ENCODE peak calls at places on chromosomes 2 and 18, in five cellular contexts. One of them, this sample, is unnamed.

GRCh38 chr2:179771791-179772190 is 89.6 kb downstream of the ZNF385B start:
- DNase-seq in A549: no peak
- DNase-seq in CD8-positive, alpha-beta T cell: no peak
- DNase-seq in choroid plexus epithelial cell: no peak
- DNase-seq in AG04449: no peak
- DNase-seq in this sample: no peak

GRCh38 chr2:189022492-189022891 is 48.3 kb downstream of the COL3A1 start:
- DNase-seq in choroid plexus epithelial cell: peak
- DNase-seq in CD8-positive, alpha-beta T cell: no peak
- DNase-seq in AG04449: no peak
- DNase-seq in A549: no peak
- DNase-seq in this sample: no peak

GRCh38 chr2:134217924-134218323 is 35.9 kb upstream of the MGAT5 start:
- DNase-seq in A549: no peak
- DNase-seq in CD8-positive, alpha-beta T cell: no peak
- DNase-seq in choroid plexus epithelial cell: no peak
- DNase-seq in AG04449: no peak
- DNase-seq in this sample: no peak

GRCh38 chr2:72722492-72723090 is 103.2 kb downstream of the EXOC6B start:
- DNase-seq in A549: no peak
- DNase-seq in choroid plexus epithelial cell: peak
- DNase-seq in CD8-positive, alpha-beta T cell: no peak
- DNase-seq in AG04449: peak
- DNase-seq in this sample: no peak

GRCh38 chr2:152542995-152543481 is 174.2 kb downstream of the PRPF40A start:
- DNase-seq in A549: peak
- DNase-seq in choroid plexus epithelial cell: peak
- DNase-seq in AG04449: peak
- DNase-seq in CD8-positive, alpha-beta T cell: no peak
- DNase-seq in this sample: no peak

GRCh38 chr2:207925601-207926000 is 99.7 kb downstream of the PLEKHM3 start:
- DNase-seq in CD8-positive, alpha-beta T cell: no peak
- DNase-seq in choroid plexus epithelial cell: no peak
- DNase-seq in AG04449: no peak
- DNase-seq in A549: no peak
- DNase-seq in this sample: no peak

GRCh38 chr2:37775908-37776250 is 104.4 kb upstream of the CDC42EP3 start:
- DNase-seq in AG04449: no peak
- DNase-seq in choroid plexus epithelial cell: peak
- DNase-seq in A549: no peak
- DNase-seq in CD8-positive, alpha-beta T cell: no peak
- DNase-seq in this sample: no peak

GRCh38 chr2:171788316-171788993 is 101.2 kb downstream of the DYNC1I2 start:
- DNase-seq in choroid plexus epithelial cell: no peak
- DNase-seq in AG04449: no peak
- DNase-seq in A549: no peak
- DNase-seq in CD8-positive, alpha-beta T cell: no peak
- DNase-seq in this sample: no peak

GRCh38 chr2:119838179-119838578 is 78.5 kb downstream of the PTPN4 start:
- DNase-seq in AG04449: no peak
- DNase-seq in choroid plexus epithelial cell: no peak
- DNase-seq in CD8-positive, alpha-beta T cell: no peak
- DNase-seq in A549: no peak
- DNase-seq in this sample: no peak

GRCh38 chr18:55605820-55606252 is 17.8 kb upstream of the TCF4 start:
- DNase-seq in AG04449: no peak
- DNase-seq in A549: no peak
- DNase-seq in CD8-positive, alpha-beta T cell: no peak
- DNase-seq in choroid plexus epithelial cell: no peak
- DNase-seq in this sample: no peak

GRCh38 chr2:101179982-101180381 is 28.8 kb upstream of the TBC1D8 start:
- DNase-seq in A549: no peak
- DNase-seq in CD8-positive, alpha-beta T cell: no peak
- DNase-seq in AG04449: no peak
- DNase-seq in choroid plexus epithelial cell: no peak
- DNase-seq in this sample: no peak

GRCh38 chr2:58137221-58137620 is 90.6 kb downstream of the VRK2 start:
- DNase-seq in A549: no peak
- DNase-seq in AG04449: no peak
- DNase-seq in CD8-positive, alpha-beta T cell: no peak
- DNase-seq in choroid plexus epithelial cell: peak
- DNase-seq in this sample: no peak

GRCh38 chr2:100818606-100819364 is 1.2 kb upstream of the NPAS2 start:
- DNase-seq in AG04449: no peak
- DNase-seq in A549: peak
- DNase-seq in choroid plexus epithelial cell: peak
- DNase-seq in CD8-positive, alpha-beta T cell: no peak
- DNase-seq in this sample: no peak

GRCh38 chr2:42404666-42405065 is 43.6 kb upstream of the COX7A2L start:
- DNase-seq in A549: no peak
- DNase-seq in CD8-positive, alpha-beta T cell: no peak
- DNase-seq in choroid plexus epithelial cell: no peak
- DNase-seq in AG04449: no peak
- DNase-seq in this sample: no peak

GRCh38 chr2:186460465-186460864 is 25.6 kb upstream of the ZC3H15 start:
- DNase-seq in AG04449: no peak
- DNase-seq in CD8-positive, alpha-beta T cell: no peak
- DNase-seq in A549: no peak
- DNase-seq in choroid plexus epithelial cell: peak
- DNase-seq in this sample: no peak

GRCh38 chr2:46870051-46870839 is 45.4 kb downstream of the MCFD2 start:
- DNase-seq in A549: no peak
- DNase-seq in CD8-positive, alpha-beta T cell: no peak
- DNase-seq in choroid plexus epithelial cell: peak
- DNase-seq in AG04449: no peak
- DNase-seq in this sample: no peak

GRCh38 chr2:112204411-112204810 is 50.4 kb downstream of the ZC3H8 start:
- DNase-seq in A549: no peak
- DNase-seq in choroid plexus epithelial cell: peak
- DNase-seq in AG04449: no peak
- DNase-seq in CD8-positive, alpha-beta T cell: no peak
- DNase-seq in this sample: no peak

GRCh38 chr2:217185265-217185995 is 325.6 kb upstream of the TNP1 start:
- DNase-seq in CD8-positive, alpha-beta T cell: no peak
- DNase-seq in choroid plexus epithelial cell: no peak
- DNase-seq in A549: no peak
- DNase-seq in AG04449: no peak
- DNase-seq in this sample: no peak

GRCh38 chr18:36539674-36540073 is 242.2 kb downstream of the FHOD3 start:
- DNase-seq in CD8-positive, alpha-beta T cell: no peak
- DNase-seq in choroid plexus epithelial cell: no peak
- DNase-seq in A549: no peak
- DNase-seq in AG04449: no peak
- DNase-seq in this sample: no peak

GRCh38 chr18:22112215-22112614 is 57.2 kb upstream of the GATA6 start:
- DNase-seq in choroid plexus epithelial cell: no peak
- DNase-seq in A549: no peak
- DNase-seq in AG04449: no peak
- DNase-seq in CD8-positive, alpha-beta T cell: no peak
- DNase-seq in this sample: no peak

GRCh38 chr2:102442967-102443828 is 20.2 kb downstream of the IL18RAP start:
- DNase-seq in CD8-positive, alpha-beta T cell: peak
- DNase-seq in choroid plexus epithelial cell: peak
- DNase-seq in AG04449: no peak
- DNase-seq in A549: peak
- DNase-seq in this sample: no peak

GRCh38 chr2:2109186-2109585 is 221.9 kb downstream of the MYT1L start:
- DNase-seq in AG04449: no peak
- DNase-seq in A549: no peak
- DNase-seq in CD8-positive, alpha-beta T cell: no peak
- DNase-seq in choroid plexus epithelial cell: no peak
- DNase-seq in this sample: no peak

GRCh38 chr2:101045330-101045729 is 43.2 kb downstream of the RPL31 start:
- DNase-seq in choroid plexus epithelial cell: no peak
- DNase-seq in AG04449: no peak
- DNase-seq in A549: no peak
- DNase-seq in CD8-positive, alpha-beta T cell: no peak
- DNase-seq in this sample: no peak

GRCh38 chr2:96554293-96555145 is 18.0 kb downstream of the ARID5A start:
- DNase-seq in choroid plexus epithelial cell: peak
- DNase-seq in A549: peak
- DNase-seq in AG04449: no peak
- DNase-seq in CD8-positive, alpha-beta T cell: peak
- DNase-seq in this sample: no peak

GRCh38 chr2:60602828-60603532 is 49.5 kb upstream of the BCL11A start:
- DNase-seq in AG04449: no peak
- DNase-seq in CD8-positive, alpha-beta T cell: no peak
- DNase-seq in choroid plexus epithelial cell: peak
- DNase-seq in A549: no peak
- DNase-seq in this sample: no peak

GRCh38 chr2:105335469-105335868 is 1.9 kb upstream of the C2orf49 start:
- DNase-seq in A549: no peak
- DNase-seq in CD8-positive, alpha-beta T cell: no peak
- DNase-seq in AG04449: no peak
- DNase-seq in choroid plexus epithelial cell: no peak
- DNase-seq in this sample: no peak

GRCh38 chr18:65988371-65988770 is 237.6 kb downstream of the CDH7 start:
- DNase-seq in CD8-positive, alpha-beta T cell: no peak
- DNase-seq in choroid plexus epithelial cell: no peak
- DNase-seq in AG04449: no peak
- DNase-seq in A549: no peak
- DNase-seq in this sample: no peak

GRCh38 chr18:65988972-65989371 is 238.2 kb downstream of the CDH7 start:
- DNase-seq in choroid plexus epithelial cell: no peak
- DNase-seq in AG04449: no peak
- DNase-seq in CD8-positive, alpha-beta T cell: no peak
- DNase-seq in A549: no peak
- DNase-seq in this sample: no peak

GRCh38 chr18:65983750-65984149 is 232.9 kb downstream of the CDH7 start:
- DNase-seq in choroid plexus epithelial cell: peak
- DNase-seq in A549: no peak
- DNase-seq in AG04449: no peak
- DNase-seq in CD8-positive, alpha-beta T cell: no peak
- DNase-seq in this sample: no peak
- TF ChIP-seq CTCF in choroid plexus epithelial cell: no peak
- TF ChIP-seq CTCF in A549: no peak
- TF ChIP-seq CTCF in AG04449: no peak
- TF ChIP-seq CTCF in CD8-positive, alpha-beta T cell: no peak
- TF ChIP-seq CTCF in this sample: no peak

DNA sequence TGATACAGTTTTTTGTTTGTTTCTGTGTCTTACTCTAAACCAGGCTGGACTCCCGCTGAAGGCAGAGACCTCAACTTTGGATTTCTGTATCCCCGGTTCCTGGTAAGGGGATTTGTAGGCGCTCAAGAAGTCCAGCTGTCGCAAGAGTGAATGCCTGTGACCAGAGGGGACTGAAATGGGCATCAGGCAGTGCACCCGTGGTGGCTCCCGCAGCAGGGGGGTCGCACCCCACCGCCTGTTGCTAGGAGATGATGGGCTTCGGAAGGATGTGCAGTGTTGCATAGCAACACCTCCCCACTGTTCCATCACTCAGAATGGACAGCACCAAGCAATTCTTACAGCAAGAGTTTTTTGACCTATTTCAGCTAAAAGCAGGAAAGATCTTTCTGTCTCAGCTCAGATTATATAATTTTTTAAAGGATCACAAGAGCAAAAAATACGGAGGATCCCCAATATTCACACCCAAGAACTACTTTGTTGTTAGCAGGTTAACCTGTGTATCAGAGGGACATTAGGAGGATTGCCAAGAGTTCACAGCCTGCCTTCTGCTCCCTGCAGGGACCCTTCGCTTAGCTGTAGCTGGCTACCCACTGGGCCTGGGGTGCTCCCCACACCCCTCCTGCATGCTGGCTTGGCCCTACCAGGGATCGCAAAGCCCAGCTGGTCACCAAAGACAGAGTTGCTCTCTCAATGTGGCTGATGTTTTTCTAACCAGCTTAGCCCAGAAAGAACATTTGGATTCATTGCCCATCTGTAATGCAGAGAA is 63.8 kb downstream of the SOWAHC start:
- DNase-seq in A549: no peak
- DNase-seq in AG04449: no peak
- DNase-seq in CD8-positive, alpha-beta T cell: no peak
- DNase-seq in choroid plexus epithelial cell: no peak
- DNase-seq in this sample: no peak
- H3K4me3 ChIP-seq in A549: no peak
- H3K4me3 ChIP-seq in AG04449: no peak
- H3K4me3 ChIP-seq in CD8-positive, alpha-beta T cell: no peak
- H3K4me3 ChIP-seq in choroid plexus epithelial cell: no peak
- H3K4me3 ChIP-seq in this sample: no peak

GRCh38 chr2:149389506-149390167 is 59.2 kb downstream of the LYPD6 start:
- DNase-seq in choroid plexus epithelial cell: no peak
- DNase-seq in AG04449: no peak
- DNase-seq in CD8-positive, alpha-beta T cell: no peak
- DNase-seq in A549: no peak
- DNase-seq in this sample: no peak

GRCh38 chr2:149393647-149394046 is 63.3 kb downstream of the LYPD6 start:
- DNase-seq in A549: no peak
- DNase-seq in choroid plexus epithelial cell: no peak
- DNase-seq in AG04449: no peak
- DNase-seq in CD8-positive, alpha-beta T cell: no peak
- DNase-seq in this sample: no peak

GRCh38 chr2:149383340-149383739 is 53.0 kb downstream of the LYPD6 start:
- DNase-seq in A549: no peak
- DNase-seq in CD8-positive, alpha-beta T cell: no peak
- DNase-seq in choroid plexus epithelial cell: peak
- DNase-seq in AG04449: peak
- DNase-seq in this sample: no peak

GRCh38 chr2:149387411-149387810 is 57.0 kb downstream of the LYPD6 start:
- DNase-seq in CD8-positive, alpha-beta T cell: no peak
- DNase-seq in AG04449: no peak
- DNase-seq in A549: no peak
- DNase-seq in choroid plexus epithelial cell: no peak
- DNase-seq in this sample: no peak

DNA sequence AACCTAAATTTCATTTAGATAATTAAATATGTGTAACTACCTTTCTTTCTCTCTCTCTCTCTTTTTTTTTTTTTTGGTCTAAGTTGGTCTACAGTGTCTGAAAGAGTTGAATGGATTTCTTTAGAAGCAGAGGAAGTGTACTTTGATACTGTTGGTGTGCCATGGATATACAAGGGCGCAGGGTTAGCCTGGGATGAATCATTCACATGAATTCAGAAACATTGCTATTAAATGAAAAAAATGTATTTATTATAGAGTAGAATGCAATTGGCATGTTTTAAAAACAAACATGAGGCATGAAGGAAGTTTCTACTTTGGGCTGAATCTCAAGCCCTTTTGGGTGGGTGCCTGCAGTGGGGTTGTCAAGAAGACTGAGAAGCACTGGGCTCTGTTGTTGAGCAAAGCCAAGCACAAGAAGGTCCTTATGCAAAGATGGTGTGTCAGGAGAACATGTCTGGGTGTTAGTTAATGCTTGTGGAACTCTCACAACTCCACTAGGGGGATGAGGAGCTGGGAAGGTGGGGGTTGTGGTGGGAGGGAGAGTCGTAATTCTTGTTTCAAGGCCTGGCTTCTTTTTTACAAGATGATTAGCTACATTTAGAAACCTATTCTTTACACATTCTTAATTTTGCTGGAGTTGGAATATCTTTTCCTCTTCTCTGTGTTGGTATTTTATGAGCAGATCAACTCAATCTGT is 57.9 kb downstream of the LYPD6 start:
- DNase-seq in A549: no peak
- DNase-seq in AG04449: no peak
- DNase-seq in choroid plexus epithelial cell: no peak
- DNase-seq in CD8-positive, alpha-beta T cell: no peak
- DNase-seq in this sample: no peak
- TF ChIP-seq CTCF in A549: no peak
- TF ChIP-seq CTCF in AG04449: no peak
- TF ChIP-seq CTCF in choroid plexus epithelial cell: no peak
- TF ChIP-seq CTCF in CD8-positive, alpha-beta T cell: no peak
- TF ChIP-seq CTCF in this sample: peak

GRCh38 chr2:31957748-31958717 is 52.8 kb downstream of the MEMO1 start:
- DNase-seq in choroid plexus epithelial cell: no peak
- DNase-seq in CD8-positive, alpha-beta T cell: no peak
- DNase-seq in A549: no peak
- DNase-seq in AG04449: no peak
- DNase-seq in this sample: no peak
- H3K4me3 ChIP-seq in choroid plexus epithelial cell: no peak
- H3K4me3 ChIP-seq in CD8-positive, alpha-beta T cell: no peak
- H3K4me3 ChIP-seq in A549: no peak
- H3K4me3 ChIP-seq in AG04449: no peak
- H3K4me3 ChIP-seq in this sample: no peak